ENCODE peak calls at places on chromosomes 7 and 10, in ten cellular contexts. T is osteoblast, N is progenitor cell of endocrine pancreas, U is K562, E is heart left ventricle, S is astrocyte of the cerebellum, W is left lung, H is neural progenitor cell, K is brain microvascular endothelial cell, V is gastrocnemius medialis. R is an unnamed sample.

GRCh38 chr7:76278540-76278939 is 23.9 kb upstream of the HSPB1 start:
- DNase-seq in T (peak), N (no peak), U (peak), E (no peak), S (no peak), W (no peak), H (no peak), K (no peak), V (no peak), R (no peak)

GRCh38 chr7:87058739-87059524 is 522 bp downstream of the ELAPOR2 start:
- DNase-seq in T (peak), N (no peak), U (peak), E (peak), S (no peak), W (no peak), H (peak), K (no peak), V (no peak), R (no peak)

GRCh38 chr10:127117125-127117524 is 79.3 kb downstream of the INSYN2A start:
- DNase-seq in T (no peak), N (peak), U (peak), E (peak), S (peak), W (no peak), H (peak), K (peak), V (no peak), R (no peak)

GRCh38 chr7:79952399-79952798 is 182.2 kb upstream of the GNAI1 start:
- DNase-seq in T (no peak), N (no peak), U (no peak), E (no peak), S (no peak), W (no peak), H (no peak), K (no peak), V (no peak), R (no peak)

GRCh38 chr10:132702601-132703304 is 83.2 kb downstream of the NKX6-2 start:
- DNase-seq in T (no peak), N (no peak), U (no peak), E (no peak), S (no peak), W (peak), H (no peak), K (no peak), V (no peak), R (no peak)

GRCh38 chr10:128751284-128751683 is 625.1 kb upstream of the MKI67 start:
- DNase-seq in T (no peak), N (no peak), U (no peak), E (no peak), S (peak), W (peak), H (no peak), K (no peak), V (no peak), R (no peak)

GRCh38 chr7:135792866-135793265 is 44.3 kb upstream of the FAM180A start:
- DNase-seq in T (no peak), N (no peak), U (no peak), E (no peak), S (no peak), W (no peak), H (no peak), K (no peak), V (no peak), R (no peak)

GRCh38 chr10:110859947-110860376 is 11.8 kb upstream of the PDCD4 start:
- DNase-seq in T (no peak), N (no peak), U (no peak), E (no peak), S (peak), W (no peak), H (no peak), K (peak), V (peak), R (no peak)

GRCh38 chr10:112763916-112764520 is 186.0 kb upstream of the TCF7L2 start:
- DNase-seq in T (peak), N (no peak), U (no peak), E (no peak), S (peak), W (no peak), H (no peak), K (peak), V (no peak), R (no peak)

GRCh38 chr10:103564799-103565365 is 71.4 kb downstream of the NEURL1 start:
- DNase-seq in T (peak), N (no peak), U (peak), E (no peak), S (no peak), W (no peak), H (peak), K (peak), V (peak), R (no peak)
- TF ChIP-seq CTCF in T (peak), N (peak), U (peak), E (peak), S (peak), W (peak), H (peak), K (peak), V (peak), R (no peak)

DNA sequence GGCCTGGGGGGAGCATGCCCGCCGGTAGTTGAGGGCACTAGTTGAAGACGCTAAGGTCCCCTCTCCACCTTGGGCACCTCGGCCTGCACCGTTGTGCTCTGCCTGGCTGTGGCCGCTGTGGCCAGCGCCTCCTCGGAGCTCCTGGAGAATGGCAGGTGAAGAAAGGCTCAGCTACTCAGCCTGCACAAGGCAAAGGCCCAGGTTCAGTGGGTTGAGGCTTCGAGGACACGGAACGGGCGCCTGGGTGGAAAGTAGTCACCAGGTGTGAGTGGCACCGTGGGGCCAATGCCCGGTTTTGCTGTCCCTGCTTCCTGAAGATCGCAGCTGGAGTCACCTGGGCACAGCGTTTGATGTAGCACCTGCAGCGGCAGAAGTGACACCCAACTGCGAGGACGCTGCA is 12.4 kb upstream of the ZNF716 start:
- DNase-seq in T (no peak), N (no peak), U (no peak), E (no peak), S (no peak), W (no peak), H (no peak), K (no peak), V (no peak), R (no peak)
- TF ChIP-seq CTCF in T (no peak), N (no peak), U (no peak), E (no peak), S (no peak), W (no peak), H (no peak), K (no peak), V (no peak), R (no peak)

DNA sequence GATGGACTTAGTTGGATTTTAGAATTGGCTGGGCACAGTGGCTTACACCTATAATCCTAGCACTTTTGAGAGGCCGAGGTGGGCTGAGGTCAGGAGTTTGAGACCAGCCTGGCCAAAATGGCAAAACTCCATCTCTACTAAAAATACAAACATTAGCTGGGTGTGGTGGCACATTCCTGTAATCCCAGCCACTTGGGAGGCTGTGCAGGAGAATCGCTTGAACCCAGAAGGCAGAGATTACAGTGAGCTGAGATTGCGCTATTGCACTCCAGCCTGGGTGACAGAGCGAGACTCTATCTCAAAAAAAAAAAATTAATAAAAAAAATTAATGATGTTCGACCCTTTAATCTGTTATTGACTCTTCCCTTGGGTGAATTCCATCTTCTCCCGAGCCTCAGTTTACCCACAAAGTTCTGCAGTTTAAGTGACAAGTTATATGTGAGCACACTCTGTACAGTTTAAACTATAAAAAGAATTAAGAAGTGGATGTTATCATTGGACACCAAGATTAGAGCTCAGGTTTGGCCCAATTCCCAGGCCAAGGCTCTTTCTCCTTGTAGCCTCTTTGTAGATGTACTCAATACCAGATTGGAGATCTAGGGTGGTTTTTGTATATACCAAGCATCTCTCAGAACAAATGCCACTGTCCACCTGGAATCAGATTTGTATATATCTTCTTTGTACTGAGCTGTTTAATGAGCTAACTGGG is 15.0 kb downstream of the KAT6B start:
- DNase-seq in T (peak), N (no peak), U (no peak), E (peak), S (peak), W (no peak), H (no peak), K (peak), V (peak), R (no peak)
- TF ChIP-seq CTCF in T (no peak), N (no peak), U (no peak), E (no peak), S (no peak), W (no peak), H (no peak), K (no peak), V (no peak), R (no peak)

DNA sequence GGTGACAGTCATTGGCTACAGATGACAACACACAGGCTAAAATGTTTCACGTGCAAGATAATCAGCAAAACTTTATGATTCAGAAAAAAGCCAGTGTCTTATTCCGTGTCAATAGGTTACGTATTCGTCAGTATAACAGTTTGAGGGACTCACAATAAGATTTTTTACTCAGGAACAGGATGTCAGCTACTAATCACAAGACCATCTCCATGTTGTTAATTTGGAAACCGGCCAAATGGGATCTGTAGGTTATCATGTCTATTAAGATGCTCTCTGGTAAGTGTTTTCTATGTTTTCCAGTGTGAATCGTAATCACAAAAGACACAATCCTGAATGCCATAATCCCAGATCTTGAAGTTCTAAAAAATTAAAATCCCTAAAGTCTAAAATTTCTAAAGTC is 197.3 kb downstream of the ETV1 start:
- DNase-seq in T (no peak), N (no peak), U (no peak), E (no peak), S (no peak), W (no peak), H (no peak), K (no peak), V (no peak), R (no peak)
- TF ChIP-seq CTCF in T (no peak), N (no peak), U (no peak), E (no peak), S (no peak), W (no peak), H (no peak), K (no peak), V (no peak), R (no peak)

R was measured in omental fat pad.